ENCODE peak calls at places on chromosomes 1 and 21, in five cellular contexts. R is GM23248, K is neural progenitor cell, I is HCT116, G is SK-N-SH. T is an unnamed sample.

GRCh38 chr1:21324368-21325137 is 34.3 kb upstream of the ECE1 start:
- DNase-seq in G (peak), K (no peak), R (peak), I (peak), T (peak)

GRCh38 chr1:10295471-10296085 is 85.2 kb downstream of the KIF1B start:
- DNase-seq in R (no peak), I (no peak), G (no peak), K (peak), T (no peak)

GRCh38 chr21:33731447-33731846 is 89.1 kb downstream of the ITSN1 start:
- DNase-seq in I (no peak), G (no peak), R (no peak), K (no peak), T (peak)

GRCh38 chr1:36481091-36481490 is 1.6 kb downstream of the CSF3R start:
- DNase-seq in K (no peak), I (no peak), R (no peak), G (no peak), T (no peak)

GRCh38 chr1:81607086-81607485 is 193.6 kb upstream of the ADGRL2 start:
- DNase-seq in K (no peak), G (no peak), R (no peak), I (no peak), T (no peak)

GRCh38 chr1:41371630-41372599 is 10.7 kb downstream of the FOXO6 start:
- DNase-seq in G (peak), R (no peak), K (peak), I (no peak), T (no peak)

GRCh38 chr1:109931189-109931672 is 20.6 kb downstream of the CSF1 start:
- DNase-seq in R (peak), G (peak), K (peak), I (peak), T (peak)

GRCh38 chr1:18949689-18950414 is 6.6 kb downstream of the IFFO2 start:
- DNase-seq in R (peak), G (no peak), I (no peak), K (peak), T (no peak)

GRCh38 chr1:60622486-60622885 is 459.9 kb upstream of the NFIA start:
- DNase-seq in G (no peak), I (no peak), K (no peak), R (no peak), T (no peak)
- TF ChIP-seq EZH2phosphoT487 in G (no peak), I (no peak), K (no peak), R (no peak), T (no peak)

GRCh38 chr1:22437573-22437972 is 14.1 kb upstream of the ZBTB40 start:
- DNase-seq in R (no peak), K (no peak), I (no peak), G (no peak), T (no peak)
- H2AFZ ChIP-seq in R (no peak), K (no peak), I (no peak), G (no peak), T (no peak)

DNA sequence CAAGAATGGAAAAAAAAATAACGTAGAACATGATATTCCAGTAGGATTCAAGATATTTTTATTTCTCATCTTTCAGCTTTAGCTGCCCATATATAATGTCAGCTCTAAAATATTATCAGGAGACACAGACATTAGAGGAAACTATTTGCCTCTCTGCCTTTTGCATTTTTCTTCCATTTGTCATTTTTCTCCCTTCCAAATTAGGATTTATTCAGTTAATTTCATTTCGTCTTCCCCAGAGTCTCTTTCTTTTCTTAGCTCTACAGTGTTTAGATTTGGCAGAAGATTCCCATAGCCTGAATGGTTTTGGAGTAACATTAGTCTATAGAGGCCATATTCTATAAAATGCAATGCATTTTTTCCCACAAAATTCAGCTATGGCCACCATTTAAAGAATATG is 5.1 kb upstream of the ENAH start:
- DNase-seq in I (no peak), G (no peak), R (peak), K (no peak), T (no peak)
- H3K9ac ChIP-seq in I (no peak), G (peak), R (peak), K (no peak), T (no peak)

GRCh38 chr1:151189638-151190445 is at the start of gene VPS72:
- DNase-seq in K (peak), I (peak), R (peak), G (peak), T (peak)

GRCh38 chr1:151187205-151187604 is 2.8 kb downstream of the VPS72 start:
- DNase-seq in G (no peak), R (no peak), I (no peak), K (no peak), T (no peak)

DNA sequence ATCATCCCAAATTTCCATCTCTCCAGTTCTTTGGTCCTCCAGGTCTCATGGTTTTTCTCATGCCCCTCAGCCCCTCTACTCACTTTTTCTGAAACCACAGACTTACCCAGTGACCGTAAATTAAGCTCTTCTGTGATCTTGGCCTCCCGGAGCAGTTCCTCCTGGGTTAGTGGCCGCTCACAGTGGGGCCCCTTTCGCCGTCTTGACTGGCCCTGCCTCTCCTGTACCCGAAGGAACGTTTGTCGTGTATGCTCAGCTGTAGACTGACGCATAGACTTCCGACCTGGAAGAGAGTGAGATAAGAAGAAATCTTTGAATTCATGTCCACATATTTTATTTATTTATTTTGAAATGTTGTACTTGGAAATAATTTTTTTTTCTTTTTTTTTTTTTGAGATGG is 5.8 kb downstream of the VPS72 start:
- DNase-seq in G (no peak), K (no peak), R (no peak), I (no peak), T (no peak)
- TF ChIP-seq EZH2phosphoT487 in G (no peak), K (no peak), R (no peak), I (no peak), T (no peak)

T was measured in PC-3.